ENCODE peak calls at places on chromosome 4, in eight cellular contexts. I is endodermal cell, G is fibroblast of mammary gland, T is cardiac muscle cell, M is AG10803, P is NB4, U is cardiac fibroblast, J is transverse colon. D is an unnamed sample.

GRCh38 chr4:128519163-128519810 is 231.7 kb upstream of the PGRMC2 start:
- DNase-seq in I (no peak), G (peak), T (no peak), M (peak), P (no peak), U (peak), J (no peak), D (no peak)

GRCh38 chr4:14916554-14917304 is 85.6 kb upstream of the CPEB2 start:
- DNase-seq in I (peak), G (peak), T (no peak), M (peak), P (no peak), U (peak), J (no peak), D (peak)

GRCh38 chr4:3767569-3768288 is 1.5 kb downstream of the ADRA2C start:
- DNase-seq in I (peak), G (no peak), T (peak), M (no peak), P (no peak), U (no peak), J (peak), D (no peak)

GRCh38 chr4:30817489-30817888 is 97.3 kb downstream of the PCDH7 start:
- DNase-seq in I (no peak), G (no peak), T (no peak), M (no peak), P (no peak), U (no peak), J (no peak), D (no peak)

GRCh38 chr4:122542411-122543236 is 78.2 kb downstream of the IL21 start:
- DNase-seq in I (no peak), G (peak), T (no peak), M (peak), P (no peak), U (peak), J (no peak), D (peak)

GRCh38 chr4:64935469-64936001 is 526.3 kb upstream of the TECRL start:
- DNase-seq in I (peak), G (no peak), T (no peak), M (no peak), P (no peak), U (no peak), J (no peak), D (no peak)

GRCh38 chr4:46073778-46074177 is 50.1 kb downstream of the GABRG1 start:
- DNase-seq in I (no peak), G (no peak), T (no peak), M (no peak), P (peak), U (no peak), J (no peak), D (no peak)

GRCh38 chr4:38693531-38693930 is 29.5 kb downstream of the KLF3 start:
- DNase-seq in I (no peak), G (no peak), T (no peak), M (no peak), P (no peak), U (no peak), J (no peak), D (no peak)

GRCh38 chr4:3263053-3263958 is 14.3 kb downstream of the MSANTD1 start:
- DNase-seq in I (no peak), G (no peak), T (no peak), M (no peak), P (no peak), U (no peak), J (no peak), D (no peak)

GRCh38 chr4:26993967-26994366 is 133.3 kb downstream of the STIM2 start:
- DNase-seq in I (no peak), G (no peak), T (no peak), M (no peak), P (no peak), U (no peak), J (no peak), D (no peak)

GRCh38 chr4:55438314-55438713 is 42.6 kb downstream of the TMEM165 start:
- DNase-seq in I (no peak), G (no peak), T (no peak), M (no peak), P (no peak), U (no peak), J (no peak), D (no peak)

GRCh38 chr4:7876096-7876993 is 63.3 kb downstream of the AFAP1 start:
- DNase-seq in I (peak), G (peak), T (peak), M (peak), P (peak), U (peak), J (no peak), D (no peak)

GRCh38 chr4:23039813-23040212 is 347.1 kb downstream of the GBA3 start:
- DNase-seq in I (no peak), G (no peak), T (no peak), M (peak), P (no peak), U (no peak), J (no peak), D (peak)

GRCh38 chr4:3342182-3342854 is 49.5 kb downstream of the RGS12 start:
- DNase-seq in I (no peak), G (peak), T (no peak), M (peak), P (no peak), U (peak), J (no peak), D (no peak)

GRCh38 chr4:10831727-10832408 is 147.3 kb upstream of the CLNK start:
- DNase-seq in I (no peak), G (no peak), T (no peak), M (no peak), P (no peak), U (no peak), J (no peak), D (no peak)

GRCh38 chr4:142983111-142983510 is 137.0 kb upstream of the INPP4B start:
- DNase-seq in I (no peak), G (no peak), T (no peak), M (no peak), P (no peak), U (no peak), J (no peak), D (no peak)

GRCh38 chr4:111323916-111324315 is 701.0 kb upstream of the PITX2 start:
- DNase-seq in I (no peak), G (peak), T (no peak), M (peak), P (no peak), U (no peak), J (no peak), D (peak)

GRCh38 chr4:81260443-81261102 is 45.6 kb upstream of the PRKG2 start:
- DNase-seq in I (peak), G (peak), T (no peak), M (no peak), P (no peak), U (no peak), J (no peak), D (no peak)

GRCh38 chr4:48078862-48079655 is 55.0 kb downstream of the TXK start:
- DNase-seq in I (no peak), G (no peak), T (no peak), M (no peak), P (no peak), U (no peak), J (no peak), D (no peak)

GRCh38 chr4:16155503-16156169 is 70.6 kb downstream of the TAPT1 start:
- DNase-seq in I (no peak), G (no peak), T (peak), M (no peak), P (no peak), U (no peak), J (no peak), D (no peak)

GRCh38 chr4:114108869-114109268 is 129.4 kb upstream of the ARSJ start:
- DNase-seq in I (no peak), G (peak), T (no peak), M (peak), P (no peak), U (peak), J (no peak), D (no peak)

GRCh38 chr4:112747035-112747434 is 110.1 kb downstream of the LARP7 start:
- DNase-seq in I (peak), G (no peak), T (peak), M (no peak), P (no peak), U (no peak), J (no peak), D (peak)

GRCh38 chr4:142347241-142347640 is 498.9 kb downstream of the INPP4B start:
- DNase-seq in I (no peak), G (peak), T (peak), M (no peak), P (no peak), U (peak), J (no peak), D (no peak)

GRCh38 chr4:154329268-154329858 is 162.2 kb downstream of the DCHS2 start:
- DNase-seq in I (peak), G (peak), T (peak), M (peak), P (peak), U (peak), J (no peak), D (no peak)
- TF ChIP-seq CTCF in I (peak), G (peak), T (peak), M (peak), P (peak), U (peak), J (peak), D (peak)

GRCh38 chr4:144648042-144648441 is 2.1 kb downstream of the HHIP start:
- DNase-seq in I (no peak), G (no peak), T (no peak), M (no peak), P (no peak), U (no peak), J (no peak), D (no peak)

GRCh38 chr4:144649646-144650045 is 3.7 kb downstream of the HHIP start:
- DNase-seq in I (no peak), G (no peak), T (no peak), M (no peak), P (no peak), U (no peak), J (no peak), D (no peak)

GRCh38 chr4:144646523-144647094 is 653 bp downstream of the HHIP start:
- DNase-seq in I (peak), G (no peak), T (peak), M (no peak), P (no peak), U (peak), J (no peak), D (no peak)

GRCh38 chr4:144647095-144647959 is 1.4 kb downstream of the HHIP start:
- DNase-seq in I (peak), G (peak), T (no peak), M (no peak), P (no peak), U (peak), J (no peak), D (no peak)

DNA sequence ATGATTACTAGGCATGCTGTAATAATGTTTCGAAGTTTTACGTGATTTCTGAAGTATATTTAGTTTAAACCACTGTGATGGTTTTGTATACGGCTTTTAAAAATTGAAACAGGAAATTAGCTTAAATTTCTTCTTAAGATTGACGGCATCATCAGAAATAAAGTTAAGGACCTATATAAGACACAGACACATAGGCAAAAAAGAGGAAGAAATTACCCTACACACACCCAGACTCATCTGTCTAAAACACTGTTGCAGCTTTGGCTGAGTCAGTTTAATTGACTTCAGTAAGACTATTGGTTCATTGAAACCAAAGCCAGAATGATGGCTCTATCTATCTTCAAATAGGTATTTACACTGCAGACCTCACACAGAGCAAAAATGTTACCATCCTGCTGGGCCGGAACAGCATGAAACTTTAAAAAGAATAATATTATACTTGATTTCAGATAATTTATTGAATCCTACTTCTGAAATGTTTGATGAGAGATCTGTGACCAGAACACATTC is 4.4 kb downstream of the HHIP start:
- DNase-seq in I (no peak), G (no peak), T (no peak), M (no peak), P (no peak), U (no peak), J (no peak), D (no peak)
- H3K4me3 ChIP-seq in I (peak), G (no peak), T (no peak), M (no peak), P (no peak), U (no peak), J (no peak), D (no peak)

GRCh38 chr4:169802871-169803270 is 45.1 kb upstream of the HPF1 start:
- DNase-seq in I (no peak), G (no peak), T (no peak), M (no peak), P (peak), U (no peak), J (no peak), D (no peak)
- TF ChIP-seq CTCF in I (no peak), G (no peak), T (no peak), M (no peak), P (no peak), U (no peak), J (no peak), D (no peak)

GRCh38 chr4:67658302-67658701 is 42.7 kb downstream of the UBA6 start:
- DNase-seq in I (no peak), G (no peak), T (no peak), M (no peak), P (no peak), U (no peak), J (no peak), D (no peak)

GRCh38 chr4:67659065-67659464 is 41.9 kb downstream of the UBA6 start:
- DNase-seq in I (no peak), G (no peak), T (no peak), M (no peak), P (no peak), U (no peak), J (no peak), D (no peak)

GRCh38 chr4:67660418-67660817 is 40.5 kb downstream of the UBA6 start:
- DNase-seq in I (no peak), G (no peak), T (no peak), M (no peak), P (no peak), U (no peak), J (no peak), D (no peak)
- H3K4me3 ChIP-seq in I (no peak), G (no peak), T (no peak), M (no peak), P (no peak), U (no peak), J (no peak), D (no peak)

GRCh38 chr4:138975225-138975624 is 40.4 kb upstream of the NOCT start:
- DNase-seq in I (peak), G (no peak), T (no peak), M (no peak), P (no peak), U (no peak), J (no peak), D (no peak)
- TF ChIP-seq CTCF in I (peak), G (no peak), T (no peak), M (no peak), P (no peak), U (no peak), J (no peak), D (no peak)

GRCh38 chr4:42281324-42282020 is 115.8 kb upstream of the SHISA3 start:
- DNase-seq in I (no peak), G (peak), T (no peak), M (no peak), P (no peak), U (no peak), J (no peak), D (no peak)
- H3K4me3 ChIP-seq in I (no peak), G (no peak), T (no peak), M (no peak), P (no peak), U (no peak), J (no peak), D (no peak)

GRCh38 chr4:105296672-105297071 is 150.0 kb downstream of the TET2 start:
- DNase-seq in I (no peak), G (no peak), T (no peak), M (no peak), P (peak), U (no peak), J (no peak), D (no peak)
- TF ChIP-seq CTCF in I (no peak), G (no peak), T (no peak), M (no peak), P (no peak), U (no peak), J (no peak), D (no peak)

GRCh38 chr4:20253799-20254409 is 2.2 kb downstream of the SLIT2 start:
- DNase-seq in I (peak), G (no peak), T (peak), M (peak), P (no peak), U (peak), J (peak), D (no peak)
- H3K4me3 ChIP-seq in I (peak), G (peak), T (peak), M (peak), P (no peak), U (peak), J (peak), D (peak)

GRCh38 chr4:74134500-74134852 is 23.4 kb upstream of the MTHFD2L start:
- DNase-seq in I (no peak), G (no peak), T (no peak), M (no peak), P (no peak), U (no peak), J (no peak), D (no peak)
- TF ChIP-seq CTCF in I (peak), G (no peak), T (no peak), M (no peak), P (no peak), U (no peak), J (no peak), D (no peak)

GRCh38 chr4:76867880-76868655 is 29.9 kb downstream of the SOWAHB start:
- DNase-seq in I (peak), G (no peak), T (no peak), M (no peak), P (no peak), U (no peak), J (peak), D (no peak)
- H3K4me3 ChIP-seq in I (no peak), G (no peak), T (no peak), M (no peak), P (no peak), U (no peak), J (no peak), D (no peak)

D was measured in retinal pigment epithelial cell.